ENCODE peak calls at places on chromosomes 4 and X, in six cellular contexts. One of them, this sample, is unnamed.

GRCh38 chr4:61922766-61923165 is 722.6 kb downstream of the ADGRL3 start:
- DNase-seq in stimulated activated CD4-positive, alpha-beta T cell treated with anti-CD3 and anti-CD28 coated beads, Interleukin-12 subunit alpha, Interleukin-12 subunit beta, amount 100 ng/mL, for 24 hours: no peak
- DNase-seq in GM06990: no peak
- DNase-seq in SJSA1: no peak
- DNase-seq in RCC 7860: no peak
- DNase-seq in activated T-cell treated with anti-CD3 and anti-CD28 coated beads for 4 hours: no peak
- DNase-seq in this sample: no peak

GRCh38 chrX:99572711-99573110 is 837.4 kb downstream of the PCDH19 start:
- DNase-seq in RCC 7860: no peak
- DNase-seq in GM06990: no peak
- DNase-seq in SJSA1: no peak
- DNase-seq in stimulated activated CD4-positive, alpha-beta T cell treated with anti-CD3 and anti-CD28 coated beads, Interleukin-12 subunit alpha, Interleukin-12 subunit beta, amount 100 ng/mL, for 24 hours: no peak
- DNase-seq in activated T-cell treated with anti-CD3 and anti-CD28 coated beads for 4 hours: no peak
- DNase-seq in this sample: no peak

GRCh38 chr4:40842725-40843401 is 93.1 kb downstream of the NSUN7 start:
- DNase-seq in GM06990: no peak
- DNase-seq in stimulated activated CD4-positive, alpha-beta T cell treated with anti-CD3 and anti-CD28 coated beads, Interleukin-12 subunit alpha, Interleukin-12 subunit beta, amount 100 ng/mL, for 24 hours: no peak
- DNase-seq in RCC 7860: no peak
- DNase-seq in SJSA1: no peak
- DNase-seq in activated T-cell treated with anti-CD3 and anti-CD28 coated beads for 4 hours: no peak
- DNase-seq in this sample: no peak

GRCh38 chrX:151974336-151975227 is at the start of gene GABRE:
- DNase-seq in RCC 7860: no peak
- DNase-seq in activated T-cell treated with anti-CD3 and anti-CD28 coated beads for 4 hours: no peak
- DNase-seq in stimulated activated CD4-positive, alpha-beta T cell treated with anti-CD3 and anti-CD28 coated beads, Interleukin-12 subunit alpha, Interleukin-12 subunit beta, amount 100 ng/mL, for 24 hours: no peak
- DNase-seq in GM06990: no peak
- DNase-seq in SJSA1: peak
- DNase-seq in this sample: no peak

GRCh38 chr4:164239976-164240375 is 514.0 kb upstream of the SMIM31 start:
- DNase-seq in activated T-cell treated with anti-CD3 and anti-CD28 coated beads for 4 hours: no peak
- DNase-seq in SJSA1: no peak
- DNase-seq in GM06990: no peak
- DNase-seq in stimulated activated CD4-positive, alpha-beta T cell treated with anti-CD3 and anti-CD28 coated beads, Interleukin-12 subunit alpha, Interleukin-12 subunit beta, amount 100 ng/mL, for 24 hours: no peak
- DNase-seq in RCC 7860: no peak
- DNase-seq in this sample: no peak

GRCh38 chr4:85779165-85779564 is 304.2 kb downstream of the ARHGAP24 start:
- DNase-seq in RCC 7860: no peak
- DNase-seq in stimulated activated CD4-positive, alpha-beta T cell treated with anti-CD3 and anti-CD28 coated beads, Interleukin-12 subunit alpha, Interleukin-12 subunit beta, amount 100 ng/mL, for 24 hours: no peak
- DNase-seq in GM06990: no peak
- DNase-seq in activated T-cell treated with anti-CD3 and anti-CD28 coated beads for 4 hours: no peak
- DNase-seq in SJSA1: no peak
- DNase-seq in this sample: no peak

GRCh38 chr4:122921971-122922876 is at the start of gene NUDT6:
- DNase-seq in stimulated activated CD4-positive, alpha-beta T cell treated with anti-CD3 and anti-CD28 coated beads, Interleukin-12 subunit alpha, Interleukin-12 subunit beta, amount 100 ng/mL, for 24 hours: peak
- DNase-seq in activated T-cell treated with anti-CD3 and anti-CD28 coated beads for 4 hours: peak
- DNase-seq in SJSA1: peak
- DNase-seq in GM06990: peak
- DNase-seq in RCC 7860: peak
- DNase-seq in this sample: no peak

GRCh38 chrX:41452972-41453371 is 5.8 kb downstream of the NYX start:
- DNase-seq in GM06990: no peak
- DNase-seq in activated T-cell treated with anti-CD3 and anti-CD28 coated beads for 4 hours: no peak
- DNase-seq in SJSA1: peak
- DNase-seq in RCC 7860: no peak
- DNase-seq in stimulated activated CD4-positive, alpha-beta T cell treated with anti-CD3 and anti-CD28 coated beads, Interleukin-12 subunit alpha, Interleukin-12 subunit beta, amount 100 ng/mL, for 24 hours: no peak
- DNase-seq in this sample: no peak

GRCh38 chr4:176964116-176964691 is 171.5 kb upstream of the VEGFC start:
- DNase-seq in stimulated activated CD4-positive, alpha-beta T cell treated with anti-CD3 and anti-CD28 coated beads, Interleukin-12 subunit alpha, Interleukin-12 subunit beta, amount 100 ng/mL, for 24 hours: no peak
- DNase-seq in GM06990: no peak
- DNase-seq in RCC 7860: no peak
- DNase-seq in activated T-cell treated with anti-CD3 and anti-CD28 coated beads for 4 hours: no peak
- DNase-seq in SJSA1: no peak
- DNase-seq in this sample: no peak

GRCh38 chr4:76977731-76978350 is 28.3 kb downstream of the SEPTIN11 start:
- DNase-seq in RCC 7860: peak
- DNase-seq in SJSA1: no peak
- DNase-seq in GM06990: no peak
- DNase-seq in stimulated activated CD4-positive, alpha-beta T cell treated with anti-CD3 and anti-CD28 coated beads, Interleukin-12 subunit alpha, Interleukin-12 subunit beta, amount 100 ng/mL, for 24 hours: no peak
- DNase-seq in activated T-cell treated with anti-CD3 and anti-CD28 coated beads for 4 hours: no peak
- DNase-seq in this sample: no peak

GRCh38 chr4:21452931-21453330 is 495.6 kb downstream of the KCNIP4 start:
- DNase-seq in SJSA1: no peak
- DNase-seq in RCC 7860: peak
- DNase-seq in GM06990: no peak
- DNase-seq in stimulated activated CD4-positive, alpha-beta T cell treated with anti-CD3 and anti-CD28 coated beads, Interleukin-12 subunit alpha, Interleukin-12 subunit beta, amount 100 ng/mL, for 24 hours: no peak
- DNase-seq in activated T-cell treated with anti-CD3 and anti-CD28 coated beads for 4 hours: no peak
- DNase-seq in this sample: no peak

This sample was measured in epithelial cell of proximal tubule.